ENCODE peak calls at places on chromosomes 12 and 14, in four cellular contexts. One of them, this sample, is unnamed.

GRCh38 chr12:50927766-50928224 is 24.5 kb upstream of the HIGD1C start:
- DNase-seq in GM13977: no peak
- DNase-seq in astrocyte of the spinal cord: no peak
- DNase-seq in cardiac fibroblast: no peak
- DNase-seq in this sample: no peak

GRCh38 chr12:114668151-114668891 is 15.7 kb downstream of the TBX3 start:
- DNase-seq in cardiac fibroblast: peak
- DNase-seq in astrocyte of the spinal cord: peak
- DNase-seq in GM13977: peak
- DNase-seq in this sample: peak

GRCh38 chr14:61749264-61749663 is 13.0 kb upstream of the SNAPC1 start:
- DNase-seq in GM13977: no peak
- DNase-seq in astrocyte of the spinal cord: peak
- DNase-seq in cardiac fibroblast: peak
- DNase-seq in this sample: no peak

GRCh38 chr12:123889000-123889399 is 83.6 kb downstream of the CCDC92 start:
- DNase-seq in GM13977: no peak
- DNase-seq in cardiac fibroblast: no peak
- DNase-seq in astrocyte of the spinal cord: no peak
- DNase-seq in this sample: no peak

GRCh38 chr14:73245401-73246325 is 8.4 kb downstream of the PAPLN start:
- DNase-seq in cardiac fibroblast: peak
- DNase-seq in GM13977: peak
- DNase-seq in astrocyte of the spinal cord: peak
- DNase-seq in this sample: peak

GRCh38 chr12:41277019-41277770 is 89.1 kb downstream of the PDZRN4 start:
- DNase-seq in cardiac fibroblast: peak
- DNase-seq in astrocyte of the spinal cord: peak
- DNase-seq in GM13977: peak
- DNase-seq in this sample: peak

GRCh38 chr14:106883218-106883692 is 1356.9 kb downstream of the TMEM121 start:
- DNase-seq in cardiac fibroblast: peak
- DNase-seq in GM13977: no peak
- DNase-seq in astrocyte of the spinal cord: no peak
- DNase-seq in this sample: peak

GRCh38 chr14:65243766-65244442 is 141.6 kb upstream of the MAX start:
- DNase-seq in cardiac fibroblast: no peak
- DNase-seq in GM13977: no peak
- DNase-seq in astrocyte of the spinal cord: no peak
- DNase-seq in this sample: peak

GRCh38 chr14:37939442-37940028 is 268.2 kb upstream of the SSTR1 start:
- DNase-seq in astrocyte of the spinal cord: no peak
- DNase-seq in cardiac fibroblast: no peak
- DNase-seq in GM13977: no peak
- DNase-seq in this sample: no peak
- TF ChIP-seq CTCF in astrocyte of the spinal cord: no peak
- TF ChIP-seq CTCF in cardiac fibroblast: no peak
- TF ChIP-seq CTCF in GM13977: no peak
- TF ChIP-seq CTCF in this sample: no peak

DNA sequence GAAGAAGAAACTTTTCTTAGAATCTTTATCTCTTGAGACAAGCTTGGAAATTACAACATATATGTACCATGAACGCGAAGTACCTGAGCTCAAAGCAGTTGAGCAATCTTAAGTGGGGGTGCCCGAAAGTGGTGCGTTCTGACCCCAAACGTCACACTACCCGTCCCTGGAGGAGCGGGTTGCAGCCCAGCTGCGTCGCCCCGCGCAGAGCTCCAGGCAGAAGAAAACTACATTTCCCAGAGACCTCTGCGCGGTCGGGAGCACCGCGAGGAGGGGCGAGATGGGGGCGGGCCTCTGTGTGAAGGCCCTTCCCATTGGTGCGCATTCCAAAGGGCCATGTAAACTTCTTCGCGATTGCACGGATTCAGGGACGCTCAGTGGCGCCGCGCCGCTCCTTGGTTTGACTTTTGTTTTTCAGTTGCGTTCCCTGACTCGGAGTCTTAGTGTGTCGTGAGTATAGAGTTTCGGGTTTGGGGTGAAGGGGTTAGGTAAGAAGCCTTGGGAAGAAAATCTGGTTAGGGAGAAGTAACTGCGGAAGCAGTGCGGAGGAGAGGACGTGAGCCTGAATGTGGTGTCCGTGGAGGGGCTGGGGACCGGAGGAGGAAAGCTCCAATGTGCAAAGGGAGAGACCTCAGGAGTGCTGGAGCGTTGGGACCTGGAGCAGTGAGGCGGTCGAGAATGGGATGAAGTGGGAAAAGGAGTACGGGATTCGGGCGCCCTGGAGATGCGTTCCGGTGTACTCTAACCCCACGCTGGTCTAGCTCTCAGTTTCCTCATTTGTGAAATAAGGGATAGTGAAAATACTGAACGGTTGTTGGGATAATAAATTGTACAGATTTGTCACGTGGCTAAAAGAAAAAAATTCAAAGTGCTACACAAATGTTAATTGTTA is at the start of gene CCDC77:
- DNase-seq in astrocyte of the spinal cord: peak
- DNase-seq in GM13977: peak
- DNase-seq in cardiac fibroblast: peak
- DNase-seq in this sample: peak
- TF ChIP-seq CTCF in astrocyte of the spinal cord: peak
- TF ChIP-seq CTCF in GM13977: no peak
- TF ChIP-seq CTCF in cardiac fibroblast: peak
- TF ChIP-seq CTCF in this sample: no peak

GRCh38 chr12:4653257-4653656 is 4.3 kb downstream of the NDUFA9 start:
- DNase-seq in cardiac fibroblast: no peak
- DNase-seq in astrocyte of the spinal cord: no peak
- DNase-seq in GM13977: no peak
- DNase-seq in this sample: no peak
- TF ChIP-seq CTCF in cardiac fibroblast: no peak
- TF ChIP-seq CTCF in astrocyte of the spinal cord: no peak
- TF ChIP-seq CTCF in GM13977: no peak
- TF ChIP-seq CTCF in this sample: no peak

DNA sequence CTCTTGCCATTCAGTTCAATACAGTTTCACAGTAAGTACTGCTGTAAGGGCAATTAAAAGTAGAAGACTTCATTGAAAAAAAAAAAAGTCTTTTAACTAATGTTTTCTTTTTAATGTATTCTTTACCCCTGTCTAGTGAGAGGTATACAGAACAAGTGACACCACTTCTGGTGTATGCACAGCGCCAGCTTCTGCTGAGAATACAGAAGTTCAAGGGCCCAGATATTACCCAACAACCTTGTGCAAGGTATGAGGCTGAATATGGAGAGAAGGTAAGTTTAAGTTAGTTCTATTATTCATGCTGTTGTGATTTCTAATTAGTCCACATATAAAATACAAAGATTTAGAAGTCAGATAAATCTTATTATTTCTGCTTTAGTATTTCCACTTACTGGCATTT is 168.7 kb downstream of the CFAP54 start:
- DNase-seq in astrocyte of the spinal cord: no peak
- DNase-seq in GM13977: no peak
- DNase-seq in cardiac fibroblast: no peak
- DNase-seq in this sample: no peak
- TF ChIP-seq CTCF in astrocyte of the spinal cord: no peak
- TF ChIP-seq CTCF in GM13977: no peak
- TF ChIP-seq CTCF in cardiac fibroblast: no peak
- TF ChIP-seq CTCF in this sample: no peak

GRCh38 chr12:107519906-107520859 is 165.4 kb upstream of the PWP1 start:
- DNase-seq in cardiac fibroblast: no peak
- DNase-seq in GM13977: no peak
- DNase-seq in astrocyte of the spinal cord: no peak
- DNase-seq in this sample: no peak

GRCh38 chr12:107523760-107524558 is 161.6 kb upstream of the PWP1 start:
- DNase-seq in cardiac fibroblast: no peak
- DNase-seq in astrocyte of the spinal cord: no peak
- DNase-seq in GM13977: no peak
- DNase-seq in this sample: no peak

GRCh38 chr12:107521826-107522355 is 163.7 kb upstream of the PWP1 start:
- DNase-seq in cardiac fibroblast: no peak
- DNase-seq in GM13977: no peak
- DNase-seq in astrocyte of the spinal cord: no peak
- DNase-seq in this sample: no peak

GRCh38 chr12:107525063-107525718 is 160.4 kb upstream of the PWP1 start:
- DNase-seq in GM13977: no peak
- DNase-seq in astrocyte of the spinal cord: no peak
- DNase-seq in cardiac fibroblast: no peak
- DNase-seq in this sample: no peak

DNA sequence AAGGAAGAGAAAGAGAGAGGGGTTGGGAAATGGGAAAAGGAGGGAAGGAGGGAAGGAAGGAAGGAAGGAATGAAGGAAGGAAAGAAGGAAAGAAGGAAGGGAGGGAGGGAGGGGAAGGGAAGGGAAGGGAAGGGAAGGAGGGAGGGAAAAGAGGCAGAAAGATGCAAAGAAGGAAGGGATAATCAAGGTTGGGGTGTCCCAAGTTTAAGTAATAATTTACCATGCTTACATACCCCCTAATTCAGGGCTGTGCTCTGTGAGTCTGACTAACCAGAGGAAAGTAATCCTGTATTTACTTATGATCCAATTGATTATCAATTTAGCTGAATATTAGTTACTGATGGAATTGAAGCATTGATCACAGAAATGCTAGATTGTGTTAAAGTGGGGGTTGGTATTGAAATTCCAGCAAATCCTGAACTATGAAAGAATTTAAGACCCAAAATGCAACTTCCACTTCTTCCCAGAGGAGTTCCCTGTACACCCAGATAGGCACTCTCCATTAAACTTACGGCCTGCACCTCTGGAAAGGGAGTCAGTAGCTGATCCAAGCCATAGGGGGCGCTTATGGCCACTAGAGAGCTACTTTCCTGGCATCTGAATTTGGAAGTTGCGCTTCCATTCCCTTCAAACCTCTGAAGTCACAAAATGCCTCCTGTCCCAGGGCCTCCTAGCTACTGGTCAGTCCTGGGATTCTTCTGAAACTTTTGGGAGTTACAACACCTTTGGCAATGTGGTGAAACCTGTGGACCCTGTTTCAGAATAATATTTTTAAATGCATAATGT is 162.7 kb upstream of the PWP1 start:
- DNase-seq in cardiac fibroblast: no peak
- DNase-seq in GM13977: no peak
- DNase-seq in astrocyte of the spinal cord: no peak
- DNase-seq in this sample: no peak
- TF ChIP-seq CTCF in cardiac fibroblast: peak
- TF ChIP-seq CTCF in GM13977: peak
- TF ChIP-seq CTCF in astrocyte of the spinal cord: peak
- TF ChIP-seq CTCF in this sample: no peak

GRCh38 chr12:109287811-109288469 is 21.1 kb downstream of the FOXN4 start:
- DNase-seq in cardiac fibroblast: no peak
- DNase-seq in astrocyte of the spinal cord: no peak
- DNase-seq in GM13977: no peak
- DNase-seq in this sample: no peak
- TF ChIP-seq CTCF in cardiac fibroblast: no peak
- TF ChIP-seq CTCF in astrocyte of the spinal cord: no peak
- TF ChIP-seq CTCF in GM13977: no peak
- TF ChIP-seq CTCF in this sample: no peak

GRCh38 chr12:17028348-17028747 is 422.4 kb upstream of the LMO3 start:
- DNase-seq in astrocyte of the spinal cord: no peak
- DNase-seq in cardiac fibroblast: no peak
- DNase-seq in GM13977: no peak
- DNase-seq in this sample: no peak
- TF ChIP-seq CTCF in astrocyte of the spinal cord: no peak
- TF ChIP-seq CTCF in cardiac fibroblast: no peak
- TF ChIP-seq CTCF in GM13977: no peak
- TF ChIP-seq CTCF in this sample: no peak

GRCh38 chr12:66548338-66549049 is 130.4 kb downstream of the GRIP1 start:
- DNase-seq in GM13977: no peak
- DNase-seq in cardiac fibroblast: peak
- DNase-seq in astrocyte of the spinal cord: no peak
- DNase-seq in this sample: no peak
- TF ChIP-seq CTCF in GM13977: peak
- TF ChIP-seq CTCF in cardiac fibroblast: no peak
- TF ChIP-seq CTCF in astrocyte of the spinal cord: peak
- TF ChIP-seq CTCF in this sample: no peak

DNA sequence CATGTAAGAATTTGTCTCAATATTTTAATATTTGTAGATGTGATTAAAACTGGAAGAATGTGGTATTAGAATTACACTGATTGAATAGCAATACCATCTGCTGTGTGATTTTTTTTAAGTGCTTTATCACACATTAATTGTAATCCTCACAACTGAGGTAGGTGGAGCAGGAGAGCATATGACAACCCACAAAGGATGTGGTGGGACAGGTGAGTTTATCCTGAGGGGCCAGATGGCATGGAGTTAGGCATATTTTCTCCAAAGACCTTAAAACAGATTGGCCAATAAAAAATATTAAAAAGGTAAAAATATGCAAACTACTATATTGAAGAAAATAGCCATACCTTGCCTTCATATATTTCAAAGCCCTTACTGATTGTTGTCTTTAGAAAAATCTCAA is 7.8 kb downstream of the LRRC10 start:
- DNase-seq in GM13977: no peak
- DNase-seq in astrocyte of the spinal cord: no peak
- DNase-seq in cardiac fibroblast: no peak
- DNase-seq in this sample: no peak
- TF ChIP-seq CTCF in GM13977: no peak
- TF ChIP-seq CTCF in astrocyte of the spinal cord: no peak
- TF ChIP-seq CTCF in cardiac fibroblast: no peak
- TF ChIP-seq CTCF in this sample: no peak

DNA sequence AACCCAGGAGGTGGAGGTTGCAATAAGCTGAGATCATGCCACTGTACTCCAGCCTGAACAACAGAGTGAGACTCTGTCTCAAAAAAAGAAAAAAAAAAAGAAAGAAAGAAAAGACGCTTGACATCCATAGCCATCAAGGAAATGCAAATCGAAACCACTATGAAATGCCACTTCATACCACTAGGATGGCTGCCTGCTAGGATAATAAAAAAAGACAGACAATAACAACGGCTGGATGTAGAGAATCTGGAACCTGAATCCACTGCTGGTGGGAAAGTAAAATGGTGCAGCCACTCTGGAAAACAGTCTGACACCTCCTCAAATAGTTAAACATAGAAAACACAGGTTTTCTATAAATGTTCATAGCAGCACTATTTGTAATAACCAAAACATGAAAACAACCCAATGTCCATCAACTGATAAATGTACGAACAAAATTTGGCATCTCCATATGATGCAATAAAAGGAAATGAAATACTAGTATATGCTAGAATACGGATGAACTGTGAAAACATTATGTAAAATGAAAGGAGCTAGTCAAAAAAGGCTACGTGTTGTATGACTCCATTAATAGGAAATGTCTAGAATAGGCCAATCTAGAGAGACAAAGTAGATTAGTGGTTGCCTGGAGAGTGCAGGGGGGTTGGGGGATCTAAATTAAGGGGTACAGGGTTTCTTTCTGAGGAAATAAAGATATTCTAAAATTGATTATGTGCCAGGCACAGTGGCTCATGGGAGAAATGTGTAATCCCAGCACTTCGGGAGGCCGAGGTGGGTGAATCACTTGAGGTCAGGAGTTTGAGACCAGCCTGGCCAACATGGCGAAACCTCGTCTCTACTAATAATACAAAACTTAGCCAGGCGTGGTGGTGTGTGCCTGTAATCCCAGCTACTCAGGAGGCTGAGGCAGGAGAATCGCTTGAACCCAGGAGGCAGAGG is 9.7 kb downstream of the WSB2 start:
- DNase-seq in cardiac fibroblast: no peak
- DNase-seq in astrocyte of the spinal cord: no peak
- DNase-seq in GM13977: no peak
- DNase-seq in this sample: no peak
- TF ChIP-seq CTCF in cardiac fibroblast: peak
- TF ChIP-seq CTCF in astrocyte of the spinal cord: no peak
- TF ChIP-seq CTCF in GM13977: no peak
- TF ChIP-seq CTCF in this sample: no peak

This sample was measured in activated CD8-positive, alpha-beta T cell treated with anti-CD3 and anti-CD28 coated beads for 36 hours.